ENCODE peak calls at places on chromosomes 2 and 18, in ten cellular contexts. One of them, this sample, is unnamed.
A peak's percentile ranks its signal among the peaks of the same experiment; 100 is the strongest.

GRCh38 chr18:31581498-31582197 is 10.0 kb upstream of the TTR start:
- DNase-seq in right lobe of liver: peak; percentile 77
- DNase-seq in Kasumi-1: peak; percentile 70
- DNase-seq in activated T-cell treated with anti-CD3 and anti-CD28 coated beads for 24 hours: no peak
- DNase-seq in SJSA1: no peak
- DNase-seq in SK-N-DZ: no peak
- DNase-seq in NCI-H774: no peak
- DNase-seq in tibial nerve: no peak
- DNase-seq in foreskin fibroblast: no peak
- DNase-seq in small intestine: no peak
- DNase-seq in this sample: peak; percentile 34

GRCh38 chr2:28452534-28453081 is 43.3 kb upstream of the PLB1 start:
- DNase-seq in tibial nerve: peak; percentile 74
- DNase-seq in right lobe of liver: peak; percentile 83
- DNase-seq in NCI-H774: no peak
- DNase-seq in SK-N-DZ: peak; percentile 25
- DNase-seq in Kasumi-1: peak; percentile 60
- DNase-seq in SJSA1: peak; percentile 74
- DNase-seq in foreskin fibroblast: peak; percentile 75
- DNase-seq in small intestine: peak; percentile 66
- DNase-seq in activated T-cell treated with anti-CD3 and anti-CD28 coated beads for 24 hours: peak; percentile 72
- DNase-seq in this sample: peak; percentile 58

GRCh38 chr2:10467401-10467800 is 19.3 kb upstream of the ODC1 start:
- DNase-seq in right lobe of liver: no peak
- DNase-seq in activated T-cell treated with anti-CD3 and anti-CD28 coated beads for 24 hours: no peak
- DNase-seq in SJSA1: no peak
- DNase-seq in SK-N-DZ: no peak
- DNase-seq in Kasumi-1: no peak
- DNase-seq in small intestine: no peak
- DNase-seq in foreskin fibroblast: peak; percentile 16
- DNase-seq in tibial nerve: no peak
- DNase-seq in NCI-H774: no peak
- DNase-seq in this sample: no peak

GRCh38 chr2:160228141-160228963 is 28.3 kb upstream of the ITGB6 start:
- DNase-seq in tibial nerve: no peak
- DNase-seq in SJSA1: no peak
- DNase-seq in small intestine: peak; percentile 79
- DNase-seq in right lobe of liver: no peak
- DNase-seq in SK-N-DZ: no peak
- DNase-seq in Kasumi-1: no peak
- DNase-seq in foreskin fibroblast: peak; percentile 84
- DNase-seq in activated T-cell treated with anti-CD3 and anti-CD28 coated beads for 24 hours: no peak
- DNase-seq in NCI-H774: no peak
- DNase-seq in this sample: no peak

GRCh38 chr2:135845997-135846396 is 9.0 kb upstream of the LCT start:
- DNase-seq in SK-N-DZ: no peak
- DNase-seq in SJSA1: no peak
- DNase-seq in Kasumi-1: no peak
- DNase-seq in small intestine: no peak
- DNase-seq in right lobe of liver: no peak
- DNase-seq in tibial nerve: no peak
- DNase-seq in foreskin fibroblast: no peak
- DNase-seq in activated T-cell treated with anti-CD3 and anti-CD28 coated beads for 24 hours: no peak
- DNase-seq in NCI-H774: no peak
- DNase-seq in this sample: no peak

GRCh38 chr2:47214990-47215389 is 59.9 kb upstream of the STPG4 start:
- DNase-seq in NCI-H774: no peak
- DNase-seq in tibial nerve: no peak
- DNase-seq in Kasumi-1: no peak
- DNase-seq in right lobe of liver: no peak
- DNase-seq in foreskin fibroblast: no peak
- DNase-seq in activated T-cell treated with anti-CD3 and anti-CD28 coated beads for 24 hours: no peak
- DNase-seq in SJSA1: no peak
- DNase-seq in small intestine: no peak
- DNase-seq in SK-N-DZ: no peak
- DNase-seq in this sample: no peak

GRCh38 chr18:80194874-80195570 is 52.3 kb downstream of the PARD6G start:
- DNase-seq in foreskin fibroblast: no peak
- DNase-seq in activated T-cell treated with anti-CD3 and anti-CD28 coated beads for 24 hours: no peak
- DNase-seq in small intestine: no peak
- DNase-seq in SJSA1: no peak
- DNase-seq in NCI-H774: no peak
- DNase-seq in right lobe of liver: no peak
- DNase-seq in SK-N-DZ: no peak
- DNase-seq in Kasumi-1: no peak
- DNase-seq in tibial nerve: no peak
- DNase-seq in this sample: no peak

GRCh38 chr2:159176555-159176954 is 109.9 kb downstream of the WDSUB1 start:
- DNase-seq in Kasumi-1: no peak
- DNase-seq in right lobe of liver: no peak
- DNase-seq in small intestine: no peak
- DNase-seq in NCI-H774: no peak
- DNase-seq in foreskin fibroblast: no peak
- DNase-seq in SK-N-DZ: no peak
- DNase-seq in activated T-cell treated with anti-CD3 and anti-CD28 coated beads for 24 hours: no peak
- DNase-seq in SJSA1: no peak
- DNase-seq in tibial nerve: no peak
- DNase-seq in this sample: no peak

GRCh38 chr2:62501794-62502500 is 4.0 kb downstream of the TMEM17 start:
- DNase-seq in small intestine: no peak
- DNase-seq in NCI-H774: no peak
- DNase-seq in SK-N-DZ: no peak
- DNase-seq in activated T-cell treated with anti-CD3 and anti-CD28 coated beads for 24 hours: no peak
- DNase-seq in SJSA1: peak; percentile 55
- DNase-seq in tibial nerve: no peak
- DNase-seq in Kasumi-1: no peak
- DNase-seq in foreskin fibroblast: peak; percentile 80
- DNase-seq in right lobe of liver: no peak
- DNase-seq in this sample: no peak

GRCh38 chr2:39240758-39241157 is 3.0 kb downstream of the CDKL4 start:
- DNase-seq in Kasumi-1: no peak
- DNase-seq in SJSA1: no peak
- DNase-seq in NCI-H774: no peak
- DNase-seq in activated T-cell treated with anti-CD3 and anti-CD28 coated beads for 24 hours: no peak
- DNase-seq in SK-N-DZ: no peak
- DNase-seq in right lobe of liver: no peak
- DNase-seq in small intestine: no peak
- DNase-seq in foreskin fibroblast: no peak
- DNase-seq in tibial nerve: no peak
- DNase-seq in this sample: no peak

GRCh38 chr2:230870544-230871360 is 6.0 kb downstream of the ITM2C start:
- DNase-seq in SK-N-DZ: peak; percentile 80
- DNase-seq in NCI-H774: no peak
- DNase-seq in right lobe of liver: peak; percentile 39
- DNase-seq in small intestine: no peak
- DNase-seq in SJSA1: peak; percentile 40
- DNase-seq in foreskin fibroblast: no peak
- DNase-seq in Kasumi-1: peak; percentile 24
- DNase-seq in tibial nerve: no peak
- DNase-seq in activated T-cell treated with anti-CD3 and anti-CD28 coated beads for 24 hours: no peak
- DNase-seq in this sample: no peak

GRCh38 chr2:111701798-111702118 is 182.2 kb downstream of the ANAPC1 start:
- DNase-seq in foreskin fibroblast: no peak
- DNase-seq in right lobe of liver: no peak
- DNase-seq in SJSA1: peak; percentile 28
- DNase-seq in activated T-cell treated with anti-CD3 and anti-CD28 coated beads for 24 hours: no peak
- DNase-seq in Kasumi-1: no peak
- DNase-seq in SK-N-DZ: no peak
- DNase-seq in tibial nerve: no peak
- DNase-seq in NCI-H774: no peak
- DNase-seq in small intestine: no peak
- DNase-seq in this sample: no peak

GRCh38 chr2:238320648-238321281 is 447 bp downstream of the TRAF3IP1 start:
- DNase-seq in right lobe of liver: no peak
- DNase-seq in SK-N-DZ: no peak
- DNase-seq in tibial nerve: no peak
- DNase-seq in foreskin fibroblast: peak; percentile 42
- DNase-seq in Kasumi-1: peak; percentile 25
- DNase-seq in SJSA1: no peak
- DNase-seq in activated T-cell treated with anti-CD3 and anti-CD28 coated beads for 24 hours: peak; percentile 7
- DNase-seq in NCI-H774: no peak
- DNase-seq in small intestine: no peak
- DNase-seq in this sample: no peak

GRCh38 chr2:198296665-198297308 is 492.4 kb downstream of the PLCL1 start:
- DNase-seq in right lobe of liver: no peak
- DNase-seq in Kasumi-1: peak; percentile 75
- DNase-seq in NCI-H774: peak; percentile 46
- DNase-seq in SK-N-DZ: peak; percentile 70
- DNase-seq in foreskin fibroblast: peak; percentile 72
- DNase-seq in small intestine: peak; percentile 42
- DNase-seq in activated T-cell treated with anti-CD3 and anti-CD28 coated beads for 24 hours: peak; percentile 46
- DNase-seq in SJSA1: no peak
- DNase-seq in tibial nerve: peak; percentile 59
- DNase-seq in this sample: peak; percentile 59

GRCh38 chr2:72112981-72113846 is 34.4 kb downstream of the CYP26B1 start:
- DNase-seq in Kasumi-1: no peak
- DNase-seq in activated T-cell treated with anti-CD3 and anti-CD28 coated beads for 24 hours: no peak
- DNase-seq in right lobe of liver: no peak
- DNase-seq in tibial nerve: no peak
- DNase-seq in SJSA1: no peak
- DNase-seq in foreskin fibroblast: peak; percentile 37
- DNase-seq in small intestine: no peak
- DNase-seq in NCI-H774: no peak
- DNase-seq in SK-N-DZ: no peak
- DNase-seq in this sample: no peak

GRCh38 chr2:118266086-118266485 is 177.8 kb downstream of the INSIG2 start:
- DNase-seq in Kasumi-1: no peak
- DNase-seq in SK-N-DZ: no peak
- DNase-seq in small intestine: no peak
- DNase-seq in right lobe of liver: no peak
- DNase-seq in foreskin fibroblast: peak; percentile 46
- DNase-seq in NCI-H774: no peak
- DNase-seq in activated T-cell treated with anti-CD3 and anti-CD28 coated beads for 24 hours: no peak
- DNase-seq in tibial nerve: no peak
- DNase-seq in SJSA1: no peak
- DNase-seq in this sample: no peak

GRCh38 chr2:27231921-27232320 is 14.8 kb downstream of the CAD start:
- DNase-seq in right lobe of liver: no peak
- DNase-seq in foreskin fibroblast: no peak
- DNase-seq in SK-N-DZ: no peak
- DNase-seq in tibial nerve: no peak
- DNase-seq in SJSA1: no peak
- DNase-seq in small intestine: no peak
- DNase-seq in NCI-H774: no peak
- DNase-seq in activated T-cell treated with anti-CD3 and anti-CD28 coated beads for 24 hours: no peak
- DNase-seq in Kasumi-1: no peak
- DNase-seq in this sample: no peak

GRCh38 chr2:238667008-238667407 is 180.9 kb upstream of the TWIST2 start:
- DNase-seq in SK-N-DZ: no peak
- DNase-seq in NCI-H774: no peak
- DNase-seq in activated T-cell treated with anti-CD3 and anti-CD28 coated beads for 24 hours: no peak
- DNase-seq in Kasumi-1: no peak
- DNase-seq in right lobe of liver: no peak
- DNase-seq in SJSA1: no peak
- DNase-seq in foreskin fibroblast: peak; percentile 90
- DNase-seq in tibial nerve: no peak
- DNase-seq in small intestine: no peak
- DNase-seq in this sample: no peak

GRCh38 chr2:127226520-127227263 is 6.6 kb upstream of the CYP27C1 start:
- DNase-seq in foreskin fibroblast: peak; percentile 79
- DNase-seq in right lobe of liver: peak; percentile 83
- DNase-seq in small intestine: peak; percentile 59
- DNase-seq in activated T-cell treated with anti-CD3 and anti-CD28 coated beads for 24 hours: peak; percentile 23
- DNase-seq in tibial nerve: no peak
- DNase-seq in SK-N-DZ: no peak
- DNase-seq in NCI-H774: peak; percentile 29
- DNase-seq in SJSA1: peak; percentile 97
- DNase-seq in Kasumi-1: no peak
- DNase-seq in this sample: peak; percentile 33

GRCh38 chr2:157874997-157875719 is 972 bp downstream of the ACVR1 start:
- DNase-seq in SK-N-DZ: peak; percentile 23
- DNase-seq in NCI-H774: no peak
- DNase-seq in tibial nerve: peak; percentile 46
- DNase-seq in right lobe of liver: peak; percentile 63
- DNase-seq in small intestine: peak; percentile 38
- DNase-seq in activated T-cell treated with anti-CD3 and anti-CD28 coated beads for 24 hours: no peak
- DNase-seq in SJSA1: peak; percentile 46
- DNase-seq in foreskin fibroblast: peak; percentile 91
- DNase-seq in Kasumi-1: no peak
- DNase-seq in this sample: no peak

GRCh38 chr2:180374502-180375281 is 367.6 kb upstream of the CWC22 start:
- DNase-seq in tibial nerve: no peak
- DNase-seq in activated T-cell treated with anti-CD3 and anti-CD28 coated beads for 24 hours: no peak
- DNase-seq in small intestine: no peak
- DNase-seq in NCI-H774: no peak
- DNase-seq in Kasumi-1: no peak
- DNase-seq in SJSA1: no peak
- DNase-seq in foreskin fibroblast: no peak
- DNase-seq in SK-N-DZ: no peak
- DNase-seq in right lobe of liver: no peak
- DNase-seq in this sample: no peak

GRCh38 chr18:26008096-26008495 is 82.3 kb downstream of the SS18 start:
- DNase-seq in right lobe of liver: no peak
- DNase-seq in NCI-H774: no peak
- DNase-seq in foreskin fibroblast: no peak
- DNase-seq in SJSA1: no peak
- DNase-seq in activated T-cell treated with anti-CD3 and anti-CD28 coated beads for 24 hours: no peak
- DNase-seq in SK-N-DZ: no peak
- DNase-seq in tibial nerve: no peak
- DNase-seq in Kasumi-1: no peak
- DNase-seq in small intestine: no peak
- DNase-seq in this sample: no peak

GRCh38 chr18:79610461-79611039 is 69.1 kb upstream of the CTDP1 start:
- DNase-seq in tibial nerve: no peak
- DNase-seq in NCI-H774: no peak
- DNase-seq in foreskin fibroblast: no peak
- DNase-seq in SJSA1: no peak
- DNase-seq in SK-N-DZ: no peak
- DNase-seq in Kasumi-1: no peak
- DNase-seq in activated T-cell treated with anti-CD3 and anti-CD28 coated beads for 24 hours: no peak
- DNase-seq in right lobe of liver: peak; percentile 37
- DNase-seq in small intestine: peak; percentile 5
- DNase-seq in this sample: no peak

GRCh38 chr2:45083175-45083574 is 73.9 kb upstream of the SIX2 start:
- DNase-seq in SK-N-DZ: no peak
- DNase-seq in NCI-H774: peak; percentile 21
- DNase-seq in right lobe of liver: no peak
- DNase-seq in Kasumi-1: no peak
- DNase-seq in small intestine: no peak
- DNase-seq in foreskin fibroblast: peak; percentile 11
- DNase-seq in SJSA1: no peak
- DNase-seq in activated T-cell treated with anti-CD3 and anti-CD28 coated beads for 24 hours: no peak
- DNase-seq in tibial nerve: no peak
- DNase-seq in this sample: no peak

GRCh38 chr2:84459028-84459943 is at the start of gene SUCLG1:
- DNase-seq in NCI-H774: peak; percentile 79
- DNase-seq in small intestine: peak; percentile 89
- DNase-seq in SJSA1: peak; percentile 90
- DNase-seq in tibial nerve: peak; percentile 85
- DNase-seq in SK-N-DZ: peak; percentile 93
- DNase-seq in foreskin fibroblast: peak; percentile 93
- DNase-seq in Kasumi-1: peak; percentile 90
- DNase-seq in right lobe of liver: peak; percentile 93
- DNase-seq in activated T-cell treated with anti-CD3 and anti-CD28 coated beads for 24 hours: peak; percentile 76
- DNase-seq in this sample: peak; percentile 79

This sample was measured in HepG2.